ENCODE peak calls at places on chromosomes 6 and 20, in four cellular contexts. T is CD8-positive, alpha-beta T cell; F is A549; I is psoas muscle. H is an unnamed sample. For H3K4me1, the result is how much of the 10 kb centered on the place peaks cover.

GRCh38 chr6:110170081-110170480 is 9.4 kb downstream of the WASF1 start:
- DNase-seq in I (no peak), F (no peak), T (no peak), H (no peak)

GRCh38 chr6:20542927-20543602 is 8.8 kb downstream of the CDKAL1 start:
- DNase-seq in F (peak), I (no peak), T (no peak), H (no peak)

GRCh38 chr6:110525001-110525400 is 48.6 kb upstream of the SLC22A16 start:
- DNase-seq in F (no peak), T (no peak), I (no peak), H (no peak)

GRCh38 chr20:37902504-37903313 is at the start of gene VSTM2L:
- DNase-seq in I (no peak), T (no peak), F (peak), H (peak)

GRCh38 chr6:45044086-45044485 is 284.0 kb upstream of the RUNX2 start:
- DNase-seq in T (no peak), I (no peak), F (no peak), H (peak)

GRCh38 chr20:51498765-51499540 is 43.6 kb downstream of the NFATC2 start:
- DNase-seq in T (no peak), I (no peak), F (no peak), H (no peak)

GRCh38 chr20:53922901-53923314 is 147.5 kb downstream of the BCAS1 start:
- DNase-seq in F (no peak), T (no peak), I (no peak), H (no peak)

GRCh38 chr6:15443119-15443518 is 197.2 kb downstream of the JARID2 start:
- DNase-seq in F (peak), T (no peak), I (no peak), H (no peak)

GRCh38 chr6:127300411-127300810 is 33.7 kb downstream of the RNF146 start:
- DNase-seq in T (no peak), F (peak), I (no peak), H (no peak)

GRCh38 chr20:57482148-57482547 is 42.8 kb downstream of the CTCFL start:
- DNase-seq in T (no peak), I (no peak), F (no peak), H (no peak)

GRCh38 chr6:43984442-43985321 is 142.6 kb downstream of the MRPL14 start:
- DNase-seq in I (peak), F (no peak), T (no peak), H (no peak)

GRCh38 chr6:157528931-157529653 is 148.1 kb downstream of the ZDHHC14 start:
- DNase-seq in F (no peak), I (peak), T (no peak), H (peak)

GRCh38 chr6:124753562-124753961 is 208.7 kb upstream of the RNF217 start:
- DNase-seq in F (no peak), T (no peak), I (no peak), H (peak)

GRCh38 chr6:18488004-18488403 is 100.9 kb downstream of the RNF144B start:
- DNase-seq in I (no peak), T (no peak), F (no peak), H (no peak)

GRCh38 chr6:145119091-145119490 is 616.2 kb downstream of the EPM2A start:
- DNase-seq in I (no peak), F (no peak), T (no peak), H (no peak)

GRCh38 chr20:14568225-14568624 is 230.8 kb upstream of the FLRT3 start:
- DNase-seq in I (no peak), F (no peak), T (no peak), H (no peak)

GRCh38 chr6:136365781-136366354 is 76.2 kb upstream of the BCLAF1 start:
- DNase-seq in I (peak), F (no peak), T (no peak), H (no peak)

GRCh38 chr6:4665489-4666417 is 110.5 kb upstream of the CDYL start:
- DNase-seq in I (no peak), T (no peak), F (no peak), H (no peak)

GRCh38 chr6:36912583-36912982 is 26.8 kb downstream of the C6orf89 start:
- DNase-seq in T (peak), I (no peak), F (no peak), H (no peak)

GRCh38 chr6:73088138-73088813 is 137.0 kb downstream of the KHDC1L start:
- DNase-seq in I (no peak), F (no peak), T (no peak), H (no peak)

GRCh38 chr6:20711518-20711917 is 177.3 kb downstream of the CDKAL1 start:
- DNase-seq in I (no peak), T (no peak), F (no peak), H (no peak)

GRCh38 chr6:35485402-35485877 is 11.4 kb downstream of the TEAD3 start:
- DNase-seq in T (no peak), I (no peak), F (no peak), H (peak)

GRCh38 chr20:17653835-17654648 is 28.0 kb downstream of the RRBP1 start:
- DNase-seq in I (no peak), T (no peak), F (no peak), H (no peak)

GRCh38 chr6:12138377-12138776 is 126.3 kb downstream of the HIVEP1 start:
- DNase-seq in T (peak), I (no peak), F (no peak), H (no peak)

GRCh38 chr6:9979996-9980395 is 434.9 kb downstream of the TFAP2A start:
- DNase-seq in F (no peak), I (no peak), T (no peak), H (no peak)

GRCh38 chr6:138523347-138524210 is 24.3 kb upstream of the NHSL1 start:
- DNase-seq in T (no peak), I (no peak), F (no peak), H (peak)

GRCh38 chr6:89605861-89606260 is 32.7 kb downstream of the LYRM2 start:
- DNase-seq in T (no peak), F (no peak), I (no peak), H (no peak)

GRCh38 chr6:90928051-90928450 is 341.2 kb upstream of the MAP3K7 start:
- DNase-seq in I (no peak), T (no peak), F (no peak), H (no peak)

GRCh38 chr20:55269913-55270312 is 735.4 kb downstream of the CBLN4 start:
- DNase-seq in I (no peak), T (no peak), F (no peak), H (no peak)

GRCh38 chr6:32060966-32061655 is 22.9 kb downstream of the CYP21A2 start:
- DNase-seq in F (no peak), I (no peak), T (no peak), H (no peak)

GRCh38 chr6:38775870-38776269 is 60.8 kb downstream of the DNAH8 start:
- DNase-seq in T (no peak), F (no peak), I (no peak), H (no peak)

GRCh38 chr6:104953410-104953953 is 3.4 kb upstream of the LIN28B start:
- DNase-seq in I (no peak), F (peak), T (no peak), H (peak)

GRCh38 chr20:6635034-6635736 is 132.3 kb upstream of the BMP2 start:
- DNase-seq in T (no peak), F (no peak), I (no peak), H (no peak)

GRCh38 chr20:62357681-62358080 is 9.4 kb downstream of the LAMA5 start:
- DNase-seq in T (no peak), I (peak), F (no peak), H (no peak)
- H3K4me1 ChIP-seq in T (under half), I (half or more), F (half or more), H (under half)

GRCh38 chr6:148550569-148550968 is 196.3 kb upstream of the UST start:
- DNase-seq in T (no peak), I (no peak), F (no peak), H (no peak)

GRCh38 chr6:148548065-148548748 is 198.6 kb upstream of the UST start:
- DNase-seq in I (no peak), F (no peak), T (no peak), H (no peak)

GRCh38 chr6:148551226-148551625 is 195.6 kb upstream of the UST start:
- DNase-seq in T (no peak), I (no peak), F (no peak), H (no peak)

GRCh38 chr6:148547110-148547509 is 199.7 kb upstream of the UST start:
- DNase-seq in T (no peak), F (no peak), I (no peak), H (no peak)

DNA sequence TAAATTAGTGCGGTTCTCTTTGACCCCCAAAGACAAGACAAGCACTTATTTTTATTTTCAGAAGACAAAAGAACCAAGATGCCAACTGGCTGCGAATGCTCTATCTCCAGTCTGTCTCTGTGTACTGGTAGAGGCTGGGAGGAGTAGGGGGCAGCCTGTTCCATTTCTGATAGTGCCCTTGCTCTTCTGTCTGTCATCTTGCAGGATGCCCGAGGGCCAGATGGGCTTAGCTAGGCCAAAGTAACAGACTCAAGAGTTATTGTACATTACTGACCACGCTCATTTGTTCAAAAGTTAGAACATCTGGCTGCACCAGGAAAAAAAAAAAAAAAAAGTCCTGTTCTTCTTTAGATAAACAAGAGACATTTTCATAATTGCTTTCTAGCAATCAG is 198.1 kb upstream of the UST start:
- DNase-seq in F (no peak), T (no peak), I (no peak), H (no peak)
- H3K4me3 ChIP-seq in F (no peak), T (no peak), I (no peak), H (no peak)

GRCh38 chr6:30763618-30764489 is 19.5 kb upstream of the IER3 start:
- DNase-seq in T (no peak), F (peak), I (no peak), H (peak)
- H3K4me1 ChIP-seq in T (under half), F (half or more), I (under half), H (under half)

DNA sequence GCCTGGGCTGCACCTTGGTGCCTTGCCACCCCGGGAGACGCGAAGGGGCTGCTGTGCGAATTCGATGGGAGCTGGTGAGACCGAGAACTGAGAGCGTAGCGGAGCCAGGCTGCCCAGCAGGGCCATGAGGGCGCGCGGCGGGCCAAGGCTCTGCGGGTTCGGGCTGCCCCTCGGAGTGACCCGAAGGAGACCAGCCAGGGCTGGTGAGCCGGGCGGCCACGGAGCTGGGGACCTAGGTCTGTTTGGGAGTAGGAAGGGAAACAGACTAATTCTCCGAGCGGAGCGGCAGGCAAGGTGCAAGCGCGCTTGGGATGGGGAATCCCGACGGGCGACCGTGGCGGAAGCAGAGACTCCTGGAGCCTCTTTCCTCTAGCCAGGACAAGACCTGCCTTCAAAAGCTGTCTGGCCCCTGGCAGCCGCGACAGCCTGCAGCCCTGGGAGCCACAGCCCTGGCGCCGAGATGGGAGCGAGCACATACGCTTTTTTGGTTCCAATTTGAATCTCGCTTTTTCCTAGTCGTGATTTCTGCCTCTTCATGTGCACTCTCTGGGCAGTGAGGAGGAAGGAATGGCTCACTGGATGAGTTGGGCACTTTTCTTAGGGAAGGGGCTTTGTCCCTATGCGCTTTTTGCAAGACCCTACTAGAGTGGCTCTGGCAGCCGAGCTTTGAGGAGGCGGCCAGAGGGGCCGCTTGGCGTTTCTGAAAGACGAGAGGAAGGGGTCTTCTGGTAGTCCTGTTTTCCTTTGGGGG is 777 bp downstream of the SYNDIG1 start:
- DNase-seq in T (no peak), I (no peak), F (peak), H (no peak)
- H3K4me3 ChIP-seq in T (no peak), I (peak), F (peak), H (no peak)

GRCh38 chr20:48727226-48727625 is 100.6 kb downstream of the PREX1 start:
- DNase-seq in T (no peak), I (no peak), F (no peak), H (no peak)
- H3K4me1 ChIP-seq in T (under half), I (under half), F (under half), H (under half)